ENCODE peak calls at places on chromosomes 13 and 19, in five cellular contexts. One of them, this sample, is unnamed.

GRCh38 chr13:99908129-99908805 is 63.3 kb downstream of the ZIC5 start:
- DNase-seq in PC-3: no peak
- DNase-seq in osteoblast: no peak
- DNase-seq in thoracic aorta: no peak
- DNase-seq in T-helper 2 cell treated with Interferon-gamma antibody and Interleukin-4, amounts not matched to agents 5 μg/mL and 100 μg/mL, for 36 hours: no peak
- DNase-seq in this sample: no peak

GRCh38 chr13:85535306-85535705 is 263.9 kb downstream of the SLITRK6 start:
- DNase-seq in PC-3: no peak
- DNase-seq in T-helper 2 cell treated with Interferon-gamma antibody and Interleukin-4, amounts not matched to agents 5 μg/mL and 100 μg/mL, for 36 hours: no peak
- DNase-seq in thoracic aorta: no peak
- DNase-seq in osteoblast: no peak
- DNase-seq in this sample: no peak

GRCh38 chr19:14118165-14119051 is 846 bp upstream of the PRKACA start:
- DNase-seq in osteoblast: peak; percentile 65
- DNase-seq in T-helper 2 cell treated with Interferon-gamma antibody and Interleukin-4, amounts not matched to agents 5 μg/mL and 100 μg/mL, for 36 hours: peak; percentile 27
- DNase-seq in PC-3: no peak
- DNase-seq in thoracic aorta: no peak
- DNase-seq in this sample: peak; percentile 24

GRCh38 chr19:34337747-34338146 is 27.2 kb upstream of the GPI start:
- DNase-seq in thoracic aorta: no peak
- DNase-seq in PC-3: no peak
- DNase-seq in osteoblast: no peak
- DNase-seq in T-helper 2 cell treated with Interferon-gamma antibody and Interleukin-4, amounts not matched to agents 5 μg/mL and 100 μg/mL, for 36 hours: no peak
- DNase-seq in this sample: peak; percentile 73

GRCh38 chr13:77760893-77761292 is 63.4 kb downstream of the SLAIN1 start:
- DNase-seq in T-helper 2 cell treated with Interferon-gamma antibody and Interleukin-4, amounts not matched to agents 5 μg/mL and 100 μg/mL, for 36 hours: no peak
- DNase-seq in osteoblast: no peak
- DNase-seq in PC-3: no peak
- DNase-seq in thoracic aorta: no peak
- DNase-seq in this sample: no peak

GRCh38 chr19:18915639-18916038 is 3.5 kb downstream of the COPE start:
- DNase-seq in thoracic aorta: no peak
- DNase-seq in PC-3: peak; percentile 55
- DNase-seq in T-helper 2 cell treated with Interferon-gamma antibody and Interleukin-4, amounts not matched to agents 5 μg/mL and 100 μg/mL, for 36 hours: peak; percentile 19
- DNase-seq in osteoblast: peak; percentile 95
- DNase-seq in this sample: no peak

GRCh38 chr19:32336259-32337111 is 8.9 kb upstream of the ZNF507 start:
- DNase-seq in osteoblast: peak; percentile 88
- DNase-seq in thoracic aorta: no peak
- DNase-seq in PC-3: peak; percentile 15
- DNase-seq in T-helper 2 cell treated with Interferon-gamma antibody and Interleukin-4, amounts not matched to agents 5 μg/mL and 100 μg/mL, for 36 hours: no peak
- DNase-seq in this sample: no peak

GRCh38 chr19:6577410-6578125 is 13.4 kb downstream of the CD70 start:
- DNase-seq in thoracic aorta: no peak
- DNase-seq in PC-3: no peak
- DNase-seq in osteoblast: no peak
- DNase-seq in T-helper 2 cell treated with Interferon-gamma antibody and Interleukin-4, amounts not matched to agents 5 μg/mL and 100 μg/mL, for 36 hours: no peak
- DNase-seq in this sample: no peak

GRCh38 chr13:114142137-114142550 is 9.7 kb upstream of the RASA3 start:
- DNase-seq in osteoblast: no peak
- DNase-seq in PC-3: no peak
- DNase-seq in T-helper 2 cell treated with Interferon-gamma antibody and Interleukin-4, amounts not matched to agents 5 μg/mL and 100 μg/mL, for 36 hours: no peak
- DNase-seq in thoracic aorta: no peak
- DNase-seq in this sample: no peak

GRCh38 chr19:12720851-12721655 is 2.7 kb downstream of the TNPO2 start:
- DNase-seq in T-helper 2 cell treated with Interferon-gamma antibody and Interleukin-4, amounts not matched to agents 5 μg/mL and 100 μg/mL, for 36 hours: no peak
- DNase-seq in osteoblast: peak; percentile 88
- DNase-seq in PC-3: peak; percentile 30
- DNase-seq in thoracic aorta: no peak
- DNase-seq in this sample: no peak

GRCh38 chr19:35790981-35791813 is 15.8 kb downstream of the ARHGAP33 start:
- DNase-seq in PC-3: no peak
- DNase-seq in thoracic aorta: no peak
- DNase-seq in osteoblast: peak; percentile 84
- DNase-seq in T-helper 2 cell treated with Interferon-gamma antibody and Interleukin-4, amounts not matched to agents 5 μg/mL and 100 μg/mL, for 36 hours: no peak
- DNase-seq in this sample: peak; percentile 21

GRCh38 chr13:94419304-94419943 is 60.1 kb downstream of the DCT start:
- DNase-seq in osteoblast: peak; percentile 34
- DNase-seq in T-helper 2 cell treated with Interferon-gamma antibody and Interleukin-4, amounts not matched to agents 5 μg/mL and 100 μg/mL, for 36 hours: peak; percentile 69
- DNase-seq in thoracic aorta: no peak
- DNase-seq in PC-3: peak; percentile 72
- DNase-seq in this sample: no peak

GRCh38 chr13:59277106-59277505 is 886.6 kb downstream of the DIAPH3 start:
- DNase-seq in osteoblast: no peak
- DNase-seq in thoracic aorta: no peak
- DNase-seq in PC-3: no peak
- DNase-seq in T-helper 2 cell treated with Interferon-gamma antibody and Interleukin-4, amounts not matched to agents 5 μg/mL and 100 μg/mL, for 36 hours: no peak
- DNase-seq in this sample: no peak

GRCh38 chr13:113207890-113208423 is 512 bp downstream of the PCID2 start:
- DNase-seq in thoracic aorta: no peak
- DNase-seq in PC-3: peak; percentile 22
- DNase-seq in osteoblast: peak; percentile 85
- DNase-seq in T-helper 2 cell treated with Interferon-gamma antibody and Interleukin-4, amounts not matched to agents 5 μg/mL and 100 μg/mL, for 36 hours: peak; percentile 27
- DNase-seq in this sample: no peak

GRCh38 chr19:12195501-12195860 is 32.6 kb downstream of the ZNF136 start:
- DNase-seq in thoracic aorta: no peak
- DNase-seq in PC-3: no peak
- DNase-seq in T-helper 2 cell treated with Interferon-gamma antibody and Interleukin-4, amounts not matched to agents 5 μg/mL and 100 μg/mL, for 36 hours: no peak
- DNase-seq in osteoblast: no peak
- DNase-seq in this sample: no peak

GRCh38 chr13:53788286-53788685 is 759.7 kb downstream of the OLFM4 start:
- DNase-seq in T-helper 2 cell treated with Interferon-gamma antibody and Interleukin-4, amounts not matched to agents 5 μg/mL and 100 μg/mL, for 36 hours: no peak
- DNase-seq in osteoblast: no peak
- DNase-seq in PC-3: no peak
- DNase-seq in thoracic aorta: no peak
- DNase-seq in this sample: no peak

GRCh38 chr13:112783946-112784500 is 94.2 kb downstream of the ATP11A start:
- DNase-seq in PC-3: no peak
- DNase-seq in osteoblast: peak; percentile 62
- DNase-seq in thoracic aorta: no peak
- DNase-seq in T-helper 2 cell treated with Interferon-gamma antibody and Interleukin-4, amounts not matched to agents 5 μg/mL and 100 μg/mL, for 36 hours: no peak
- DNase-seq in this sample: no peak

GRCh38 chr13:93227280-93227905 is 786 bp downstream of the GPC6 start:
- DNase-seq in T-helper 2 cell treated with Interferon-gamma antibody and Interleukin-4, amounts not matched to agents 5 μg/mL and 100 μg/mL, for 36 hours: no peak
- DNase-seq in PC-3: peak; percentile 43
- DNase-seq in osteoblast: peak; percentile 81
- DNase-seq in thoracic aorta: no peak
- DNase-seq in this sample: no peak

GRCh38 chr19:8064866-8065486 is 12.4 kb downstream of the CCL25 start:
- DNase-seq in T-helper 2 cell treated with Interferon-gamma antibody and Interleukin-4, amounts not matched to agents 5 μg/mL and 100 μg/mL, for 36 hours: no peak
- DNase-seq in PC-3: no peak
- DNase-seq in osteoblast: no peak
- DNase-seq in thoracic aorta: no peak
- DNase-seq in this sample: no peak

GRCh38 chr19:9945319-9945966 is 9.1 kb upstream of the OLFM2 start:
- DNase-seq in T-helper 2 cell treated with Interferon-gamma antibody and Interleukin-4, amounts not matched to agents 5 μg/mL and 100 μg/mL, for 36 hours: no peak
- DNase-seq in thoracic aorta: peak; percentile 83
- DNase-seq in PC-3: peak; percentile 87
- DNase-seq in osteoblast: peak; percentile 97
- DNase-seq in this sample: no peak

GRCh38 chr13:20121154-20121515 is 39.7 kb downstream of the GJA3 start:
- DNase-seq in thoracic aorta: no peak
- DNase-seq in osteoblast: no peak
- DNase-seq in T-helper 2 cell treated with Interferon-gamma antibody and Interleukin-4, amounts not matched to agents 5 μg/mL and 100 μg/mL, for 36 hours: no peak
- DNase-seq in PC-3: peak; percentile 50
- DNase-seq in this sample: no peak

GRCh38 chr19:39499082-39499642 is 415 bp downstream of the DLL3 start:
- DNase-seq in PC-3: no peak
- DNase-seq in osteoblast: peak; percentile 68
- DNase-seq in T-helper 2 cell treated with Interferon-gamma antibody and Interleukin-4, amounts not matched to agents 5 μg/mL and 100 μg/mL, for 36 hours: no peak
- DNase-seq in thoracic aorta: no peak
- DNase-seq in this sample: no peak

GRCh38 chr13:40665754-40666057 is 735 bp downstream of the FOXO1 start:
- DNase-seq in thoracic aorta: no peak
- DNase-seq in PC-3: peak; percentile 13
- DNase-seq in T-helper 2 cell treated with Interferon-gamma antibody and Interleukin-4, amounts not matched to agents 5 μg/mL and 100 μg/mL, for 36 hours: peak; percentile 26
- DNase-seq in osteoblast: no peak
- DNase-seq in this sample: no peak

GRCh38 chr19:49637865-49638350 is 2.0 kb downstream of the RRAS start:
- DNase-seq in PC-3: peak; percentile 87
- DNase-seq in thoracic aorta: peak; percentile 55
- DNase-seq in osteoblast: peak; percentile 94
- DNase-seq in T-helper 2 cell treated with Interferon-gamma antibody and Interleukin-4, amounts not matched to agents 5 μg/mL and 100 μg/mL, for 36 hours: no peak
- DNase-seq in this sample: no peak

GRCh38 chr13:63435668-63436275 is 2020.1 kb upstream of the PCDH20 start:
- DNase-seq in thoracic aorta: no peak
- DNase-seq in T-helper 2 cell treated with Interferon-gamma antibody and Interleukin-4, amounts not matched to agents 5 μg/mL and 100 μg/mL, for 36 hours: no peak
- DNase-seq in osteoblast: peak; percentile 85
- DNase-seq in PC-3: peak; percentile 73
- DNase-seq in this sample: no peak

GRCh38 chr13:30618186-30618937 is 642 bp downstream of the USPL1 start:
- DNase-seq in T-helper 2 cell treated with Interferon-gamma antibody and Interleukin-4, amounts not matched to agents 5 μg/mL and 100 μg/mL, for 36 hours: no peak
- DNase-seq in osteoblast: no peak
- DNase-seq in PC-3: peak; percentile 10
- DNase-seq in thoracic aorta: no peak
- DNase-seq in this sample: no peak